ENCODE peak calls at places on chromosomes 3 and 15, in four cellular contexts. Q is SK-MEL-5; T is NCI-H1092 treated with DMSO at 0.1 percent for 48 hours; O is activated T-helper 2 cell treated with anti-CD3 and anti-CD28 coated beads, Interferon-gamma antibody, Interleukin-2, Interleukin-4, amounts not matched to agents 10 μg/mL and 5 μg/mL and 100 μg/mL, durations not matched to agents 14 hours and 24 hours and 36 hours. A is an unnamed sample.
A peak's percentile ranks its signal among the peaks of the same experiment; 100 is the strongest.

GRCh38 chr3:71694358-71694999 is 30.7 kb downstream of the EIF4E3 start:
- DNase-seq in Q (peak; percentile 56), T (no peak), O (no peak), A (no peak)

GRCh38 chr3:122635789-122636188 is 44.9 kb upstream of the PARP14 start:
- DNase-seq in T (no peak), O (no peak), Q (no peak), A (no peak)

GRCh38 chr3:160885791-160886286 is 129.8 kb downstream of the PPM1L start:
- DNase-seq in T (no peak), Q (no peak), O (no peak), A (no peak)

GRCh38 chr3:143979813-143980212 is 8.2 kb downstream of the DIPK2A start:
- DNase-seq in Q (no peak), O (no peak), T (no peak), A (no peak)

GRCh38 chr3:4674216-4674615 is 181.1 kb downstream of the ITPR1 start:
- DNase-seq in Q (no peak), T (no peak), O (no peak), A (no peak)

GRCh38 chr3:163726125-163726524 is 1352.2 kb downstream of the SI start:
- DNase-seq in O (no peak), Q (no peak), T (no peak), A (no peak)

GRCh38 chr3:175977968-175978752 is 1119.0 kb downstream of the NAALADL2 start:
- DNase-seq in T (no peak), Q (no peak), O (no peak), A (no peak)

GRCh38 chr15:31217566-31218270 is 108.9 kb upstream of the KLF13 start:
- DNase-seq in T (no peak), O (no peak), Q (no peak), A (no peak)

GRCh38 chr15:34185666-34186065 is 24.2 kb downstream of the KATNBL1 start:
- DNase-seq in T (no peak), O (no peak), Q (no peak), A (no peak)

GRCh38 chr15:86002444-86002843 is 77.2 kb upstream of the AGBL1 start:
- DNase-seq in Q (peak; percentile 82), T (no peak), O (no peak), A (no peak)

GRCh38 chr15:29871401-29871800 is 49.1 kb upstream of the TJP1 start:
- DNase-seq in Q (no peak), T (no peak), O (no peak), A (no peak)

GRCh38 chr15:57321973-57322601 is 54.2 kb upstream of the CGNL1 start:
- DNase-seq in Q (no peak), O (no peak), T (peak; percentile 64), A (no peak)

GRCh38 chr3:184557348-184557950 is 4.1 kb upstream of the EPHB3 start:
- DNase-seq in Q (no peak), O (no peak), T (no peak), A (no peak)

GRCh38 chr3:128490650-128491070 is 2.3 kb downstream of the GATA2 start:
- DNase-seq in T (no peak), O (no peak), Q (no peak), A (no peak)

GRCh38 chr15:76812381-76812780 is 92.8 kb downstream of the SCAPER start:
- DNase-seq in O (no peak), T (no peak), Q (peak; percentile 15), A (no peak)

GRCh38 chr15:62896969-62897486 is 145.5 kb upstream of the TPM1 start:
- DNase-seq in T (no peak), Q (peak; percentile 30), O (no peak), A (no peak)

GRCh38 chr3:66253790-66254620 is 33.2 kb downstream of the SLC25A26 start:
- DNase-seq in O (no peak), Q (peak; percentile 50), T (peak; percentile 10), A (no peak)

GRCh38 chr15:56817266-56817665 is 84.0 kb upstream of the ZNF280D start:
- DNase-seq in O (no peak), Q (no peak), T (no peak), A (no peak)

GRCh38 chr3:123432832-123433523 is 15.9 kb downstream of the ADCY5 start:
- DNase-seq in T (no peak), Q (no peak), O (no peak), A (no peak)

GRCh38 chr3:133674290-133674912 is 12.7 kb upstream of the TOPBP1 start:
- DNase-seq in T (no peak), O (no peak), Q (no peak), A (no peak)

GRCh38 chr15:33145447-33145846 is 49.1 kb downstream of the FMN1 start:
- DNase-seq in O (no peak), T (no peak), Q (peak; percentile 87), A (no peak)

GRCh38 chr15:93941687-93942086 is 289.7 kb upstream of the MCTP2 start:
- DNase-seq in T (no peak), O (no peak), Q (no peak), A (no peak)

GRCh38 chr3:127161236-127161635 is 31.7 kb upstream of the PRR23E start:
- DNase-seq in O (no peak), Q (no peak), T (no peak), A (no peak)

GRCh38 chr3:88230638-88231037 is 80.9 kb downstream of the C3orf38 start:
- DNase-seq in O (no peak), T (no peak), Q (no peak), A (no peak)

GRCh38 chr15:48242015-48242414 is 35.9 kb downstream of the SLC12A1 start:
- DNase-seq in O (no peak), T (peak; percentile 11), Q (no peak), A (no peak)

GRCh38 chr3:182979719-182980191 is 583 bp downstream of the DCUN1D1 start:
- DNase-seq in O (no peak), T (peak; percentile 22), Q (peak; percentile 32), A (no peak)

GRCh38 chr15:86183765-86184491 is 104.3 kb downstream of the AGBL1 start:
- DNase-seq in O (no peak), T (no peak), Q (peak; percentile 35), A (no peak)

GRCh38 chr15:63240136-63240535 is 37.3 kb upstream of the APH1B start:
- DNase-seq in O (no peak), T (no peak), Q (no peak), A (no peak)

GRCh38 chr15:25664761-25665160 is 198.4 kb downstream of the ATP10A start:
- DNase-seq in Q (no peak), T (no peak), O (no peak), A (no peak)

GRCh38 chr3:14852058-14852599 is 33.4 kb downstream of the FGD5 start:
- DNase-seq in Q (no peak), T (no peak), O (no peak), A (no peak)

GRCh38 chr15:57237676-57238075 is 138.6 kb upstream of the CGNL1 start:
- DNase-seq in Q (no peak), T (no peak), O (no peak), A (no peak)

GRCh38 chr3:197082871-197083270 is 53.3 kb upstream of the MELTF start:
- DNase-seq in T (no peak), O (no peak), Q (no peak), A (no peak)

GRCh38 chr3:128353991-128354687 is 112.6 kb downstream of the DNAJB8 start:
- DNase-seq in Q (no peak), O (no peak), T (no peak), A (no peak)

A was measured in T follicular helper cell.